ENCODE peak calls at places on chromosomes 3 and 15, in ten cellular contexts. One of them, this sample, is unnamed.

GRCh38 chr15:46296797-46297196 is 662.0 kb downstream of the SQOR start:
- DNase-seq in KG1: no peak
- DNase-seq in pancreas: no peak
- DNase-seq in cardiac septum: no peak
- DNase-seq in skeletal muscle cell: no peak
- DNase-seq in HuH-7.5: no peak
- DNase-seq in Right ventricle myocardium superior: no peak
- DNase-seq in body of pancreas: no peak
- DNase-seq in mesenteric fat pad: no peak
- DNase-seq in breast epithelium: no peak
- DNase-seq in this sample: no peak

GRCh38 chr15:51982013-51982769 is 10.6 kb upstream of the LEO1 start:
- DNase-seq in KG1: peak
- DNase-seq in pancreas: no peak
- DNase-seq in cardiac septum: no peak
- DNase-seq in skeletal muscle cell: peak
- DNase-seq in HuH-7.5: no peak
- DNase-seq in Right ventricle myocardium superior: no peak
- DNase-seq in body of pancreas: no peak
- DNase-seq in mesenteric fat pad: no peak
- DNase-seq in breast epithelium: no peak
- DNase-seq in this sample: peak

GRCh38 chr3:111277226-111277625 is 205.6 kb downstream of the NECTIN3 start:
- DNase-seq in KG1: no peak
- DNase-seq in pancreas: no peak
- DNase-seq in cardiac septum: no peak
- DNase-seq in skeletal muscle cell: no peak
- DNase-seq in HuH-7.5: no peak
- DNase-seq in Right ventricle myocardium superior: no peak
- DNase-seq in body of pancreas: no peak
- DNase-seq in mesenteric fat pad: no peak
- DNase-seq in breast epithelium: no peak
- DNase-seq in this sample: peak

GRCh38 chr3:183328823-183329222 is 75.8 kb downstream of the B3GNT5 start:
- DNase-seq in KG1: no peak
- DNase-seq in pancreas: no peak
- DNase-seq in cardiac septum: no peak
- DNase-seq in skeletal muscle cell: no peak
- DNase-seq in HuH-7.5: no peak
- DNase-seq in Right ventricle myocardium superior: no peak
- DNase-seq in body of pancreas: no peak
- DNase-seq in mesenteric fat pad: no peak
- DNase-seq in breast epithelium: no peak
- DNase-seq in this sample: no peak

GRCh38 chr15:91150492-91151160 is 50.6 kb downstream of the SV2B start:
- DNase-seq in KG1: no peak
- DNase-seq in pancreas: no peak
- DNase-seq in cardiac septum: no peak
- DNase-seq in skeletal muscle cell: no peak
- DNase-seq in HuH-7.5: no peak
- DNase-seq in Right ventricle myocardium superior: no peak
- DNase-seq in body of pancreas: no peak
- DNase-seq in mesenteric fat pad: no peak
- DNase-seq in breast epithelium: no peak
- DNase-seq in this sample: no peak

GRCh38 chr3:46378426-46378942 is 7.7 kb downstream of the CCR5 start:
- DNase-seq in KG1: peak
- DNase-seq in pancreas: peak
- DNase-seq in cardiac septum: peak
- DNase-seq in skeletal muscle cell: no peak
- DNase-seq in HuH-7.5: no peak
- DNase-seq in Right ventricle myocardium superior: peak
- DNase-seq in body of pancreas: peak
- DNase-seq in mesenteric fat pad: no peak
- DNase-seq in breast epithelium: no peak
- DNase-seq in this sample: peak

GRCh38 chr3:180802837-180803236 is 109.6 kb upstream of the FXR1 start:
- DNase-seq in KG1: no peak
- DNase-seq in pancreas: no peak
- DNase-seq in cardiac septum: no peak
- DNase-seq in skeletal muscle cell: no peak
- DNase-seq in HuH-7.5: no peak
- DNase-seq in Right ventricle myocardium superior: no peak
- DNase-seq in body of pancreas: no peak
- DNase-seq in mesenteric fat pad: no peak
- DNase-seq in breast epithelium: no peak
- DNase-seq in this sample: peak

GRCh38 chr3:110731148-110731547 is 340.5 kb upstream of the NECTIN3 start:
- DNase-seq in KG1: no peak
- DNase-seq in pancreas: no peak
- DNase-seq in cardiac septum: no peak
- DNase-seq in skeletal muscle cell: no peak
- DNase-seq in HuH-7.5: no peak
- DNase-seq in Right ventricle myocardium superior: no peak
- DNase-seq in body of pancreas: no peak
- DNase-seq in mesenteric fat pad: no peak
- DNase-seq in breast epithelium: no peak
- DNase-seq in this sample: no peak

GRCh38 chr15:39253552-39253951 is 327.3 kb upstream of the THBS1 start:
- DNase-seq in KG1: no peak
- DNase-seq in pancreas: no peak
- DNase-seq in cardiac septum: no peak
- DNase-seq in skeletal muscle cell: no peak
- DNase-seq in HuH-7.5: no peak
- DNase-seq in Right ventricle myocardium superior: no peak
- DNase-seq in body of pancreas: no peak
- DNase-seq in mesenteric fat pad: no peak
- DNase-seq in breast epithelium: no peak
- DNase-seq in this sample: no peak

GRCh38 chr3:13044496-13045244 is 28.6 kb downstream of the IQSEC1 start:
- DNase-seq in KG1: no peak
- DNase-seq in pancreas: no peak
- DNase-seq in cardiac septum: no peak
- DNase-seq in skeletal muscle cell: no peak
- DNase-seq in HuH-7.5: no peak
- DNase-seq in Right ventricle myocardium superior: no peak
- DNase-seq in body of pancreas: no peak
- DNase-seq in mesenteric fat pad: no peak
- DNase-seq in breast epithelium: no peak
- DNase-seq in this sample: no peak

GRCh38 chr3:140695361-140696061 is 17.6 kb downstream of the TRIM42 start:
- DNase-seq in KG1: no peak
- DNase-seq in pancreas: no peak
- DNase-seq in cardiac septum: no peak
- DNase-seq in skeletal muscle cell: no peak
- DNase-seq in HuH-7.5: no peak
- DNase-seq in Right ventricle myocardium superior: no peak
- DNase-seq in body of pancreas: no peak
- DNase-seq in mesenteric fat pad: no peak
- DNase-seq in breast epithelium: no peak
- DNase-seq in this sample: no peak

GRCh38 chr3:115401891-115402501 is 221.3 kb upstream of the GAP43 start:
- DNase-seq in KG1: no peak
- DNase-seq in pancreas: no peak
- DNase-seq in cardiac septum: no peak
- DNase-seq in skeletal muscle cell: peak
- DNase-seq in HuH-7.5: no peak
- DNase-seq in Right ventricle myocardium superior: no peak
- DNase-seq in body of pancreas: no peak
- DNase-seq in mesenteric fat pad: no peak
- DNase-seq in breast epithelium: no peak
- DNase-seq in this sample: peak

GRCh38 chr15:37032091-37032775 is 68.1 kb downstream of the MEIS2 start:
- DNase-seq in KG1: no peak
- DNase-seq in pancreas: no peak
- DNase-seq in cardiac septum: no peak
- DNase-seq in skeletal muscle cell: no peak
- DNase-seq in HuH-7.5: no peak
- DNase-seq in Right ventricle myocardium superior: no peak
- DNase-seq in body of pancreas: no peak
- DNase-seq in mesenteric fat pad: no peak
- DNase-seq in breast epithelium: no peak
- DNase-seq in this sample: no peak

GRCh38 chr15:67240235-67241131 is 14.0 kb downstream of the AAGAB start:
- DNase-seq in KG1: no peak
- DNase-seq in pancreas: no peak
- DNase-seq in cardiac septum: no peak
- DNase-seq in skeletal muscle cell: no peak
- DNase-seq in HuH-7.5: no peak
- DNase-seq in Right ventricle myocardium superior: no peak
- DNase-seq in body of pancreas: peak
- DNase-seq in mesenteric fat pad: no peak
- DNase-seq in breast epithelium: no peak
- DNase-seq in this sample: no peak

GRCh38 chr3:50010959-50011358 is 71.0 kb downstream of the RBM6 start:
- DNase-seq in KG1: no peak
- DNase-seq in pancreas: no peak
- DNase-seq in cardiac septum: no peak
- DNase-seq in skeletal muscle cell: no peak
- DNase-seq in HuH-7.5: no peak
- DNase-seq in Right ventricle myocardium superior: no peak
- DNase-seq in body of pancreas: no peak
- DNase-seq in mesenteric fat pad: no peak
- DNase-seq in breast epithelium: no peak
- DNase-seq in this sample: no peak

GRCh38 chr3:52531636-52532516 is 1.8 kb downstream of the NT5DC2 start:
- DNase-seq in KG1: no peak
- DNase-seq in pancreas: peak
- DNase-seq in cardiac septum: peak
- DNase-seq in skeletal muscle cell: no peak
- DNase-seq in HuH-7.5: no peak
- DNase-seq in Right ventricle myocardium superior: no peak
- DNase-seq in body of pancreas: no peak
- DNase-seq in mesenteric fat pad: peak
- DNase-seq in breast epithelium: no peak
- DNase-seq in this sample: no peak

GRCh38 chr3:15116032-15116653 is 17.2 kb upstream of the RBSN start:
- DNase-seq in KG1: no peak
- DNase-seq in pancreas: no peak
- DNase-seq in cardiac septum: no peak
- DNase-seq in skeletal muscle cell: no peak
- DNase-seq in HuH-7.5: no peak
- DNase-seq in Right ventricle myocardium superior: no peak
- DNase-seq in body of pancreas: no peak
- DNase-seq in mesenteric fat pad: no peak
- DNase-seq in breast epithelium: no peak
- DNase-seq in this sample: no peak

GRCh38 chr3:178005961-178006360 is 530.3 kb upstream of the KCNMB2 start:
- DNase-seq in KG1: no peak
- DNase-seq in pancreas: no peak
- DNase-seq in cardiac septum: no peak
- DNase-seq in skeletal muscle cell: no peak
- DNase-seq in HuH-7.5: no peak
- DNase-seq in Right ventricle myocardium superior: no peak
- DNase-seq in body of pancreas: no peak
- DNase-seq in mesenteric fat pad: no peak
- DNase-seq in breast epithelium: no peak
- DNase-seq in this sample: no peak

GRCh38 chr15:63872759-63873510 is 39.2 kb upstream of the HERC1 start:
- DNase-seq in KG1: no peak
- DNase-seq in pancreas: no peak
- DNase-seq in cardiac septum: no peak
- DNase-seq in skeletal muscle cell: no peak
- DNase-seq in HuH-7.5: no peak
- DNase-seq in Right ventricle myocardium superior: no peak
- DNase-seq in body of pancreas: no peak
- DNase-seq in mesenteric fat pad: no peak
- DNase-seq in breast epithelium: no peak
- DNase-seq in this sample: no peak

GRCh38 chr3:57100046-57100695 is 39.7 kb downstream of the SPATA12 start:
- DNase-seq in KG1: peak
- DNase-seq in pancreas: no peak
- DNase-seq in cardiac septum: no peak
- DNase-seq in skeletal muscle cell: peak
- DNase-seq in HuH-7.5: peak
- DNase-seq in Right ventricle myocardium superior: no peak
- DNase-seq in body of pancreas: peak
- DNase-seq in mesenteric fat pad: no peak
- DNase-seq in breast epithelium: peak
- DNase-seq in this sample: peak

GRCh38 chr15:86316699-86317378 is 237.2 kb downstream of the AGBL1 start:
- DNase-seq in KG1: no peak
- DNase-seq in pancreas: no peak
- DNase-seq in cardiac septum: no peak
- DNase-seq in skeletal muscle cell: no peak
- DNase-seq in HuH-7.5: no peak
- DNase-seq in Right ventricle myocardium superior: no peak
- DNase-seq in body of pancreas: no peak
- DNase-seq in mesenteric fat pad: no peak
- DNase-seq in breast epithelium: no peak
- DNase-seq in this sample: no peak